ENCODE peak calls at places on chromosomes 13 and 19, in seven cellular contexts. G, C, B, I, N, S and U are unnamed samples.

GRCh38 chr13:93847162-93847561 is 620.6 kb downstream of the GPC6 start:
- DNase-seq in G (no peak), C (no peak), B (peak), I (no peak), N (no peak), S (no peak), U (peak)

GRCh38 chr19:38253788-38254187 is 2.4 kb downstream of the PPP1R14A start:
- DNase-seq in G (no peak), C (peak), B (no peak), I (no peak), N (no peak), S (no peak), U (no peak)

GRCh38 chr19:16193466-16193865 is 4.2 kb upstream of the AP1M1 start:
- DNase-seq in G (no peak), C (no peak), B (no peak), I (no peak), N (peak), S (no peak), U (no peak)

GRCh38 chr13:110134801-110135200 is 172.2 kb downstream of the COL4A1 start:
- DNase-seq in G (no peak), C (no peak), B (peak), I (no peak), N (no peak), S (no peak), U (peak)

GRCh38 chr19:29858000-29858596 is 46.3 kb downstream of the CCNE1 start:
- DNase-seq in G (no peak), C (peak), B (no peak), I (no peak), N (peak), S (no peak), U (no peak)

GRCh38 chr19:16380314-16380695 is 55.7 kb downstream of the KLF2 start:
- DNase-seq in G (no peak), C (no peak), B (no peak), I (no peak), N (peak), S (no peak), U (no peak)

GRCh38 chr19:48325265-48325910 is at the start of gene EMP3:
- DNase-seq in G (peak), C (peak), B (peak), I (peak), N (peak), S (peak), U (peak)

GRCh38 chr13:111850976-111851375 is 216.0 kb upstream of the SOX1 start:
- DNase-seq in G (no peak), C (no peak), B (no peak), I (no peak), N (no peak), S (no peak), U (no peak)

GRCh38 chr19:36142046-36142445 is 2.2 kb downstream of the CAPNS1 start:
- DNase-seq in G (no peak), C (no peak), B (no peak), I (no peak), N (no peak), S (no peak), U (no peak)

GRCh38 chr13:90950134-90950533 is 397.4 kb upstream of the MIR17HG start:
- DNase-seq in G (no peak), C (peak), B (no peak), I (no peak), N (no peak), S (no peak), U (peak)